ENCODE peak calls at places on chromosomes 13 and 19, in four cellular contexts. One of them, this sample, is unnamed.
A peak's percentile ranks its signal among the peaks of the same experiment; 100 is the strongest.

GRCh38 chr19:33469171-33470039 is 52.2 kb downstream of the PEPD start:
- DNase-seq in T-helper 2 cell treated with Interferon-gamma antibody and Interleukin-4, amounts not matched to agents 5 μg/mL and 100 μg/mL, for 36 hours: no peak
- DNase-seq in activated T-helper 1 cell treated with anti-CD3 and anti-CD28 coated beads, Interleukin-12 subunit alpha, Interleukin-12 subunit beta, Interleukin-2, Interleukin-4 antibody, amounts not matched to agents 30 ng/mL and 10 ng/mL and 1 ng/mL, durations not matched to agents 14 hours and 24 hours and 36 hours: no peak
- DNase-seq in stimulated activated CD8-positive, alpha-beta memory T cell treated with anti-CD3 and anti-CD28 coated beads, Interleukin-15, amount 100 ng/mL, for 1 hour: no peak
- DNase-seq in this sample: no peak

GRCh38 chr19:48806818-48807589 is 3.8 kb downstream of the BCAT2 start:
- DNase-seq in stimulated activated CD8-positive, alpha-beta memory T cell treated with anti-CD3 and anti-CD28 coated beads, Interleukin-15, amount 100 ng/mL, for 1 hour: no peak
- DNase-seq in T-helper 2 cell treated with Interferon-gamma antibody and Interleukin-4, amounts not matched to agents 5 μg/mL and 100 μg/mL, for 36 hours: no peak
- DNase-seq in activated T-helper 1 cell treated with anti-CD3 and anti-CD28 coated beads, Interleukin-12 subunit alpha, Interleukin-12 subunit beta, Interleukin-2, Interleukin-4 antibody, amounts not matched to agents 30 ng/mL and 10 ng/mL and 1 ng/mL, durations not matched to agents 14 hours and 24 hours and 36 hours: no peak
- DNase-seq in this sample: no peak

GRCh38 chr19:58059003-58059671 is at the start of gene ZNF135:
- DNase-seq in stimulated activated CD8-positive, alpha-beta memory T cell treated with anti-CD3 and anti-CD28 coated beads, Interleukin-15, amount 100 ng/mL, for 1 hour: peak; percentile 38
- DNase-seq in T-helper 2 cell treated with Interferon-gamma antibody and Interleukin-4, amounts not matched to agents 5 μg/mL and 100 μg/mL, for 36 hours: no peak
- DNase-seq in activated T-helper 1 cell treated with anti-CD3 and anti-CD28 coated beads, Interleukin-12 subunit alpha, Interleukin-12 subunit beta, Interleukin-2, Interleukin-4 antibody, amounts not matched to agents 30 ng/mL and 10 ng/mL and 1 ng/mL, durations not matched to agents 14 hours and 24 hours and 36 hours: no peak
- DNase-seq in this sample: peak; percentile 6

GRCh38 chr19:30074741-30075460 is 132.9 kb downstream of the URI1 start:
- DNase-seq in stimulated activated CD8-positive, alpha-beta memory T cell treated with anti-CD3 and anti-CD28 coated beads, Interleukin-15, amount 100 ng/mL, for 1 hour: no peak
- DNase-seq in T-helper 2 cell treated with Interferon-gamma antibody and Interleukin-4, amounts not matched to agents 5 μg/mL and 100 μg/mL, for 36 hours: no peak
- DNase-seq in activated T-helper 1 cell treated with anti-CD3 and anti-CD28 coated beads, Interleukin-12 subunit alpha, Interleukin-12 subunit beta, Interleukin-2, Interleukin-4 antibody, amounts not matched to agents 30 ng/mL and 10 ng/mL and 1 ng/mL, durations not matched to agents 14 hours and 24 hours and 36 hours: no peak
- DNase-seq in this sample: no peak

GRCh38 chr19:38266981-38267597 is 2.7 kb downstream of the SPINT2 start:
- DNase-seq in activated T-helper 1 cell treated with anti-CD3 and anti-CD28 coated beads, Interleukin-12 subunit alpha, Interleukin-12 subunit beta, Interleukin-2, Interleukin-4 antibody, amounts not matched to agents 30 ng/mL and 10 ng/mL and 1 ng/mL, durations not matched to agents 14 hours and 24 hours and 36 hours: no peak
- DNase-seq in T-helper 2 cell treated with Interferon-gamma antibody and Interleukin-4, amounts not matched to agents 5 μg/mL and 100 μg/mL, for 36 hours: no peak
- DNase-seq in stimulated activated CD8-positive, alpha-beta memory T cell treated with anti-CD3 and anti-CD28 coated beads, Interleukin-15, amount 100 ng/mL, for 1 hour: no peak
- DNase-seq in this sample: no peak

GRCh38 chr19:16366433-16367268 is 42.0 kb downstream of the KLF2 start:
- DNase-seq in activated T-helper 1 cell treated with anti-CD3 and anti-CD28 coated beads, Interleukin-12 subunit alpha, Interleukin-12 subunit beta, Interleukin-2, Interleukin-4 antibody, amounts not matched to agents 30 ng/mL and 10 ng/mL and 1 ng/mL, durations not matched to agents 14 hours and 24 hours and 36 hours: peak; percentile 41
- DNase-seq in stimulated activated CD8-positive, alpha-beta memory T cell treated with anti-CD3 and anti-CD28 coated beads, Interleukin-15, amount 100 ng/mL, for 1 hour: no peak
- DNase-seq in T-helper 2 cell treated with Interferon-gamma antibody and Interleukin-4, amounts not matched to agents 5 μg/mL and 100 μg/mL, for 36 hours: no peak
- DNase-seq in this sample: no peak

GRCh38 chr19:29831041-29831548 is 19.3 kb downstream of the CCNE1 start:
- DNase-seq in stimulated activated CD8-positive, alpha-beta memory T cell treated with anti-CD3 and anti-CD28 coated beads, Interleukin-15, amount 100 ng/mL, for 1 hour: no peak
- DNase-seq in activated T-helper 1 cell treated with anti-CD3 and anti-CD28 coated beads, Interleukin-12 subunit alpha, Interleukin-12 subunit beta, Interleukin-2, Interleukin-4 antibody, amounts not matched to agents 30 ng/mL and 10 ng/mL and 1 ng/mL, durations not matched to agents 14 hours and 24 hours and 36 hours: peak; percentile 76
- DNase-seq in T-helper 2 cell treated with Interferon-gamma antibody and Interleukin-4, amounts not matched to agents 5 μg/mL and 100 μg/mL, for 36 hours: peak; percentile 62
- DNase-seq in this sample: peak; percentile 44

GRCh38 chr13:26062853-26063444 is 11.1 kb upstream of the SHISA2 start:
- DNase-seq in T-helper 2 cell treated with Interferon-gamma antibody and Interleukin-4, amounts not matched to agents 5 μg/mL and 100 μg/mL, for 36 hours: no peak
- DNase-seq in stimulated activated CD8-positive, alpha-beta memory T cell treated with anti-CD3 and anti-CD28 coated beads, Interleukin-15, amount 100 ng/mL, for 1 hour: no peak
- DNase-seq in activated T-helper 1 cell treated with anti-CD3 and anti-CD28 coated beads, Interleukin-12 subunit alpha, Interleukin-12 subunit beta, Interleukin-2, Interleukin-4 antibody, amounts not matched to agents 30 ng/mL and 10 ng/mL and 1 ng/mL, durations not matched to agents 14 hours and 24 hours and 36 hours: peak; percentile 32
- DNase-seq in this sample: no peak

GRCh38 chr19:47389150-47389556 is 30.2 kb downstream of the MEIS3 start:
- DNase-seq in stimulated activated CD8-positive, alpha-beta memory T cell treated with anti-CD3 and anti-CD28 coated beads, Interleukin-15, amount 100 ng/mL, for 1 hour: no peak
- DNase-seq in T-helper 2 cell treated with Interferon-gamma antibody and Interleukin-4, amounts not matched to agents 5 μg/mL and 100 μg/mL, for 36 hours: no peak
- DNase-seq in activated T-helper 1 cell treated with anti-CD3 and anti-CD28 coated beads, Interleukin-12 subunit alpha, Interleukin-12 subunit beta, Interleukin-2, Interleukin-4 antibody, amounts not matched to agents 30 ng/mL and 10 ng/mL and 1 ng/mL, durations not matched to agents 14 hours and 24 hours and 36 hours: no peak
- DNase-seq in this sample: no peak

GRCh38 chr13:33015275-33015674 is 948 bp upstream of the KL start:
- DNase-seq in activated T-helper 1 cell treated with anti-CD3 and anti-CD28 coated beads, Interleukin-12 subunit alpha, Interleukin-12 subunit beta, Interleukin-2, Interleukin-4 antibody, amounts not matched to agents 30 ng/mL and 10 ng/mL and 1 ng/mL, durations not matched to agents 14 hours and 24 hours and 36 hours: no peak
- DNase-seq in T-helper 2 cell treated with Interferon-gamma antibody and Interleukin-4, amounts not matched to agents 5 μg/mL and 100 μg/mL, for 36 hours: no peak
- DNase-seq in stimulated activated CD8-positive, alpha-beta memory T cell treated with anti-CD3 and anti-CD28 coated beads, Interleukin-15, amount 100 ng/mL, for 1 hour: no peak
- DNase-seq in this sample: no peak